ENCODE peak calls at places on chromosomes 16 and 17, in five cellular contexts. S is prostate gland; P is stimulated activated CD8-positive, alpha-beta memory T cell treated with anti-CD3 and anti-CD28 coated beads, Interleukin-4, amount 100 ng/mL, for 4 hours; D is Right ventricle myocardium superior; U is OCI-LY7. M is an unnamed sample.

GRCh38 chr17:72747416-72747815 is 345.1 kb downstream of the SLC39A11 start:
- DNase-seq in D (no peak), P (no peak), S (no peak), U (no peak), M (no peak)

GRCh38 chr16:13102401-13102800 is 201.0 kb downstream of the SHISA9 start:
- DNase-seq in S (no peak), D (no peak), P (no peak), U (no peak), M (no peak)

GRCh38 chr16:66592241-66592640 is 12.3 kb upstream of the CMTM3 start:
- DNase-seq in U (no peak), D (no peak), P (no peak), S (no peak), M (no peak)

GRCh38 chr17:57612202-57613071 is 132.7 kb downstream of the CCDC182 start:
- DNase-seq in D (no peak), P (no peak), S (no peak), U (peak), M (no peak)

GRCh38 chr17:9071921-9072503 is 50.7 kb downstream of the NTN1 start:
- DNase-seq in D (no peak), U (no peak), P (no peak), S (no peak), M (no peak)

GRCh38 chr16:59597269-59597668 is 863.2 kb upstream of the GOT2 start:
- DNase-seq in U (no peak), D (no peak), S (no peak), P (no peak), M (no peak)

GRCh38 chr17:59513934-59514841 is 51.2 kb upstream of the DHX40 start:
- DNase-seq in P (no peak), U (no peak), D (peak), S (peak), M (peak)

GRCh38 chr17:47621293-47622178 is 28.2 kb upstream of the KPNB1 start:
- DNase-seq in U (no peak), S (peak), D (peak), P (no peak), M (peak)

GRCh38 chr17:164536-165235 is 16.8 kb downstream of the DOC2B start:
- DNase-seq in S (no peak), U (peak), P (no peak), D (no peak), M (no peak)

GRCh38 chr17:77804796-77805426 is 153.6 kb upstream of the TNRC6C start:
- DNase-seq in U (no peak), S (no peak), P (no peak), D (peak), M (no peak)

M was measured in omental fat pad.